ENCODE peak calls at places on chromosome 11, in five cellular contexts. One of them, this sample, is unnamed.

GRCh38 chr11:125345706-125346561 is 150.1 kb downstream of the FEZ1 start:
- DNase-seq in fibroblast of lung: peak; percentile 79
- DNase-seq in adrenal gland: peak; percentile 51
- DNase-seq in CD8-positive, alpha-beta T cell: no peak
- DNase-seq in endodermal cell: peak; percentile 92
- DNase-seq in this sample: peak; percentile 69

GRCh38 chr11:94473177-94473799 is 20.4 kb downstream of the MRE11 start:
- DNase-seq in fibroblast of lung: peak; percentile 87
- DNase-seq in adrenal gland: no peak
- DNase-seq in CD8-positive, alpha-beta T cell: no peak
- DNase-seq in endodermal cell: no peak
- DNase-seq in this sample: peak; percentile 39

GRCh38 chr11:127247261-127247660 is 246.7 kb upstream of the KIRREL3 start:
- DNase-seq in fibroblast of lung: no peak
- DNase-seq in adrenal gland: no peak
- DNase-seq in CD8-positive, alpha-beta T cell: no peak
- DNase-seq in endodermal cell: peak; percentile 60
- DNase-seq in this sample: no peak

GRCh38 chr11:26326793-26327400 is 5.0 kb upstream of the ANO3 start:
- DNase-seq in fibroblast of lung: no peak
- DNase-seq in adrenal gland: no peak
- DNase-seq in CD8-positive, alpha-beta T cell: no peak
- DNase-seq in endodermal cell: no peak
- DNase-seq in this sample: no peak

GRCh38 chr11:14854057-14854456 is 38.0 kb downstream of the CYP2R1 start:
- DNase-seq in fibroblast of lung: no peak
- DNase-seq in adrenal gland: no peak
- DNase-seq in CD8-positive, alpha-beta T cell: no peak
- DNase-seq in endodermal cell: no peak
- DNase-seq in this sample: no peak

GRCh38 chr11:128318856-128319474 is 268.4 kb downstream of the ETS1 start:
- DNase-seq in fibroblast of lung: peak; percentile 49
- DNase-seq in adrenal gland: no peak
- DNase-seq in CD8-positive, alpha-beta T cell: peak; percentile 34
- DNase-seq in endodermal cell: no peak
- DNase-seq in this sample: no peak

GRCh38 chr11:109423114-109423859 is 1.3 kb downstream of the C11orf87 start:
- DNase-seq in fibroblast of lung: peak; percentile 49
- DNase-seq in adrenal gland: no peak
- DNase-seq in CD8-positive, alpha-beta T cell: no peak
- DNase-seq in endodermal cell: peak; percentile 77
- DNase-seq in this sample: no peak

GRCh38 chr11:69122642-69123431 is 32.9 kb upstream of the SMIM38 start:
- DNase-seq in fibroblast of lung: peak; percentile 84
- DNase-seq in adrenal gland: peak; percentile 79
- DNase-seq in CD8-positive, alpha-beta T cell: peak; percentile 13
- DNase-seq in endodermal cell: peak; percentile 98
- DNase-seq in this sample: peak; percentile 90

GRCh38 chr11:117387992-117388765 is 60.5 kb downstream of the CEP164 start:
- DNase-seq in fibroblast of lung: peak; percentile 86
- DNase-seq in adrenal gland: no peak
- DNase-seq in CD8-positive, alpha-beta T cell: no peak
- DNase-seq in endodermal cell: no peak
- DNase-seq in this sample: no peak

GRCh38 chr11:70246196-70246595 is 24.3 kb upstream of the PPFIA1 start:
- DNase-seq in fibroblast of lung: peak; percentile 75
- DNase-seq in adrenal gland: no peak
- DNase-seq in CD8-positive, alpha-beta T cell: no peak
- DNase-seq in endodermal cell: no peak
- DNase-seq in this sample: no peak

GRCh38 chr11:11899401-11899800 is 57.6 kb downstream of the USP47 start:
- DNase-seq in fibroblast of lung: no peak
- DNase-seq in adrenal gland: no peak
- DNase-seq in CD8-positive, alpha-beta T cell: no peak
- DNase-seq in endodermal cell: no peak
- DNase-seq in this sample: no peak

GRCh38 chr11:87239001-87239400 is 201.3 kb downstream of the TMEM135 start:
- DNase-seq in fibroblast of lung: peak; percentile 26
- DNase-seq in adrenal gland: no peak
- DNase-seq in CD8-positive, alpha-beta T cell: no peak
- DNase-seq in endodermal cell: no peak
- DNase-seq in this sample: no peak

GRCh38 chr11:746289-747175 is 732 bp upstream of the TALDO1 start:
- DNase-seq in fibroblast of lung: peak; percentile 45
- DNase-seq in adrenal gland: no peak
- DNase-seq in CD8-positive, alpha-beta T cell: no peak
- DNase-seq in endodermal cell: peak; percentile 73
- DNase-seq in this sample: no peak

GRCh38 chr11:43830928-43831440 is 49.6 kb upstream of the ALKBH3 start:
- DNase-seq in fibroblast of lung: peak; percentile 100
- DNase-seq in adrenal gland: peak; percentile 87
- DNase-seq in CD8-positive, alpha-beta T cell: peak; percentile 1
- DNase-seq in endodermal cell: no peak
- DNase-seq in this sample: no peak

GRCh38 chr11:68164437-68164836 is 43.2 kb upstream of the CHKA start:
- DNase-seq in fibroblast of lung: peak; percentile 39
- DNase-seq in adrenal gland: no peak
- DNase-seq in CD8-positive, alpha-beta T cell: no peak
- DNase-seq in endodermal cell: no peak
- DNase-seq in this sample: no peak

GRCh38 chr11:77381749-77382693 is 80.5 kb upstream of the GDPD4 start:
- DNase-seq in fibroblast of lung: peak; percentile 68
- DNase-seq in adrenal gland: no peak
- DNase-seq in CD8-positive, alpha-beta T cell: no peak
- DNase-seq in endodermal cell: no peak
- DNase-seq in this sample: no peak

GRCh38 chr11:119298726-119299125 is 18.2 kb downstream of the MCAM start:
- DNase-seq in fibroblast of lung: peak; percentile 36
- DNase-seq in adrenal gland: no peak
- DNase-seq in CD8-positive, alpha-beta T cell: no peak
- DNase-seq in endodermal cell: no peak
- DNase-seq in this sample: no peak

GRCh38 chr11:38060930-38061329 is 1462.9 kb upstream of the RAG2 start:
- DNase-seq in fibroblast of lung: peak; percentile 43
- DNase-seq in adrenal gland: no peak
- DNase-seq in CD8-positive, alpha-beta T cell: no peak
- DNase-seq in endodermal cell: no peak
- DNase-seq in this sample: no peak

GRCh38 chr11:9269492-9270030 is 4.4 kb upstream of the DENND5A start:
- DNase-seq in fibroblast of lung: no peak
- DNase-seq in adrenal gland: no peak
- DNase-seq in CD8-positive, alpha-beta T cell: no peak
- DNase-seq in endodermal cell: no peak
- DNase-seq in this sample: no peak

GRCh38 chr11:64146036-64146943 is 19.6 kb downstream of the MACROD1 start:
- DNase-seq in fibroblast of lung: no peak
- DNase-seq in adrenal gland: no peak
- DNase-seq in CD8-positive, alpha-beta T cell: peak; percentile 42
- DNase-seq in endodermal cell: peak; percentile 91
- DNase-seq in this sample: peak; percentile 75

GRCh38 chr11:83035070-83035854 is 36.4 kb downstream of the RAB30 start:
- DNase-seq in fibroblast of lung: peak; percentile 20
- DNase-seq in adrenal gland: no peak
- DNase-seq in CD8-positive, alpha-beta T cell: no peak
- DNase-seq in endodermal cell: no peak
- DNase-seq in this sample: no peak

GRCh38 chr11:128171496-128171895 is 415.9 kb downstream of the ETS1 start:
- DNase-seq in fibroblast of lung: peak; percentile 50
- DNase-seq in adrenal gland: no peak
- DNase-seq in CD8-positive, alpha-beta T cell: no peak
- DNase-seq in endodermal cell: no peak
- DNase-seq in this sample: no peak

GRCh38 chr11:77990981-77991380 is 3.5 kb downstream of the INTS4 start:
- DNase-seq in fibroblast of lung: no peak
- DNase-seq in adrenal gland: no peak
- DNase-seq in CD8-positive, alpha-beta T cell: no peak
- DNase-seq in endodermal cell: no peak
- DNase-seq in this sample: no peak

GRCh38 chr11:87422566-87422965 is 384.8 kb downstream of the TMEM135 start:
- DNase-seq in fibroblast of lung: peak; percentile 47
- DNase-seq in adrenal gland: no peak
- DNase-seq in CD8-positive, alpha-beta T cell: no peak
- DNase-seq in endodermal cell: peak; percentile 72
- DNase-seq in this sample: no peak

GRCh38 chr11:118911880-118912741 is 13.6 kb downstream of the BCL9L start:
- DNase-seq in fibroblast of lung: peak; percentile 95
- DNase-seq in adrenal gland: peak; percentile 93
- DNase-seq in CD8-positive, alpha-beta T cell: peak; percentile 63
- DNase-seq in endodermal cell: peak; percentile 98
- DNase-seq in this sample: peak; percentile 90

GRCh38 chr11:125871391-125872137 is 15.9 kb upstream of the HYLS1 start:
- DNase-seq in fibroblast of lung: peak; percentile 22
- DNase-seq in adrenal gland: no peak
- DNase-seq in CD8-positive, alpha-beta T cell: no peak
- DNase-seq in endodermal cell: peak; percentile 88
- DNase-seq in this sample: no peak

GRCh38 chr11:62678433-62678769 is 472 bp downstream of the UBXN1 start:
- DNase-seq in fibroblast of lung: no peak
- DNase-seq in adrenal gland: no peak
- DNase-seq in CD8-positive, alpha-beta T cell: no peak
- DNase-seq in endodermal cell: no peak
- DNase-seq in this sample: no peak

GRCh38 chr11:77115956-77116355 is 12.1 kb upstream of the MYO7A start:
- DNase-seq in fibroblast of lung: no peak
- DNase-seq in adrenal gland: no peak
- DNase-seq in CD8-positive, alpha-beta T cell: no peak
- DNase-seq in endodermal cell: no peak
- DNase-seq in this sample: no peak

GRCh38 chr11:130623909-130624668 is 175.6 kb downstream of the ADAMTS15 start:
- DNase-seq in fibroblast of lung: peak; percentile 48
- DNase-seq in adrenal gland: no peak
- DNase-seq in CD8-positive, alpha-beta T cell: no peak
- DNase-seq in endodermal cell: no peak
- DNase-seq in this sample: no peak
- TF ChIP-seq CTCF in fibroblast of lung: no peak
- TF ChIP-seq CTCF in adrenal gland: no peak
- TF ChIP-seq CTCF in CD8-positive, alpha-beta T cell: no peak
- TF ChIP-seq CTCF in endodermal cell: no peak
- TF ChIP-seq CTCF in this sample: no peak

GRCh38 chr11:132523929-132524328 is 1008.4 kb downstream of the OPCML start:
- DNase-seq in fibroblast of lung: peak; percentile 4
- DNase-seq in adrenal gland: no peak
- DNase-seq in CD8-positive, alpha-beta T cell: no peak
- DNase-seq in endodermal cell: no peak
- DNase-seq in this sample: no peak
- H3K9me3 ChIP-seq in fibroblast of lung: no peaks in the 10 kb centered on the region
- H3K9me3 ChIP-seq in adrenal gland: no peaks in the 10 kb centered on the region
- H3K9me3 ChIP-seq in CD8-positive, alpha-beta T cell: no peaks in the 10 kb centered on the region
- H3K9me3 ChIP-seq in endodermal cell: no peaks in the 10 kb centered on the region
- H3K9me3 ChIP-seq in this sample: peaks cover 20% of the 10 kb centered on the region

GRCh38 chr11:115869780-115870431 is 365.7 kb upstream of the CADM1 start:
- DNase-seq in fibroblast of lung: peak; percentile 50
- DNase-seq in adrenal gland: no peak
- DNase-seq in CD8-positive, alpha-beta T cell: peak; percentile 6
- DNase-seq in endodermal cell: peak; percentile 89
- DNase-seq in this sample: peak; percentile 24
- TF ChIP-seq CTCF in fibroblast of lung: peak; percentile 61
- TF ChIP-seq CTCF in adrenal gland: peak; percentile 32
- TF ChIP-seq CTCF in CD8-positive, alpha-beta T cell: no peak
- TF ChIP-seq CTCF in endodermal cell: peak; percentile 90
- TF ChIP-seq CTCF in this sample: no peak

DNA sequence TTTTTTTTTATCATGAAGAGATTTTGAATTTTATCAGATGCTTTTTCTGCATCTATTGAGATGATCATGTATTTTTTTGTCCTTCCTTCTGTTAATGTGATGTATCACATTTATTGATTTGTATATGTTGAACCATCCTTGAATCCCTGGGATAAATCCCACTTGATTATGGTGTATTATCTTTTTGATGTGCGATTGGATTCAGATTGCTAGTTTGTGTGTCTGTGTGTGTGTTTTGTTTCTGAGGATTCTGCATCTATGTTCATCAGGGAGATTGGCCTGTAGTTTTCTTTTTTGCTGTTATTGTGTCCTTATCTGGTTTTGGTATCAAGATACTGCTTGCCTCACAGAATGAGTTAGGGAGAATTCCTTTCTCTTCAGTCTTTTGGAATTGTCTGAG is 52.6 kb downstream of the KCNQ1OT1 start:
- DNase-seq in fibroblast of lung: no peak
- DNase-seq in adrenal gland: no peak
- DNase-seq in CD8-positive, alpha-beta T cell: no peak
- DNase-seq in endodermal cell: no peak
- DNase-seq in this sample: no peak
- H3K9me3 ChIP-seq in fibroblast of lung: peaks cover 3% of the 10 kb centered on the region
- H3K9me3 ChIP-seq in adrenal gland: peaks cover 51% of the 10 kb centered on the region
- H3K9me3 ChIP-seq in CD8-positive, alpha-beta T cell: peaks cover 17% of the 10 kb centered on the region
- H3K9me3 ChIP-seq in endodermal cell: peaks cover 100% of the 10 kb centered on the region
- H3K9me3 ChIP-seq in this sample: peaks cover 83% of the 10 kb centered on the region

DNA sequence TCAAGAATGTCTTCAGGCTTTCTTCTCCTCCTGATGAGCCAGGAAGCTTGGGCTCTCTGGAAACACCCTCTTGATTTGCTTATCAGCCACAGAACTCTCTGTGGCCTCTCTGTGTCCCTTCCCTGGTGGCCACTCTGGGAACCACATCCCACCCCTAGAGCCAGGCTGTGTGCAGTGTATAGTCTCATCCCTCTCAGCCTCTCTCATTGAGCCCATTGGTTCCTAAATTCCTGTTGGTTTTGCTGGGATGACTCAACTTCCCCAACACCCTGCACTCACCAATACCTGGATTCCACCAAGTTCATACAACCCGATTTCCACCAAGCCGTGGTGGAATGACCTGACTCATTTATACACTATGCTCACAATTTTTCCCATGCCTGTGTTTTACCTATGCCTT is 5.2 kb downstream of the IRAG1 start:
- DNase-seq in fibroblast of lung: peak; percentile 82
- DNase-seq in adrenal gland: no peak
- DNase-seq in CD8-positive, alpha-beta T cell: no peak
- DNase-seq in endodermal cell: peak; percentile 72
- DNase-seq in this sample: no peak
- TF ChIP-seq CTCF in fibroblast of lung: peak; percentile 15
- TF ChIP-seq CTCF in adrenal gland: no peak
- TF ChIP-seq CTCF in CD8-positive, alpha-beta T cell: no peak
- TF ChIP-seq CTCF in endodermal cell: peak; percentile 71
- TF ChIP-seq CTCF in this sample: no peak

GRCh38 chr11:2351701-2352100 is 25.4 kb upstream of the CD81 start:
- DNase-seq in fibroblast of lung: no peak
- DNase-seq in adrenal gland: peak; percentile 5
- DNase-seq in CD8-positive, alpha-beta T cell: no peak
- DNase-seq in endodermal cell: no peak
- DNase-seq in this sample: no peak
- H3K9me3 ChIP-seq in fibroblast of lung: no peaks in the 10 kb centered on the region
- H3K9me3 ChIP-seq in adrenal gland: no peaks in the 10 kb centered on the region
- H3K9me3 ChIP-seq in CD8-positive, alpha-beta T cell: no peaks in the 10 kb centered on the region
- H3K9me3 ChIP-seq in endodermal cell: peaks cover 19% of the 10 kb centered on the region
- H3K9me3 ChIP-seq in this sample: peaks cover 7% of the 10 kb centered on the region

GRCh38 chr11:31233425-31233824 is 136.1 kb downstream of the DCDC1 start:
- DNase-seq in fibroblast of lung: no peak
- DNase-seq in adrenal gland: no peak
- DNase-seq in CD8-positive, alpha-beta T cell: no peak
- DNase-seq in endodermal cell: no peak
- DNase-seq in this sample: no peak
- TF ChIP-seq CTCF in fibroblast of lung: no peak
- TF ChIP-seq CTCF in adrenal gland: no peak
- TF ChIP-seq CTCF in CD8-positive, alpha-beta T cell: no peak
- TF ChIP-seq CTCF in endodermal cell: peak; percentile 83
- TF ChIP-seq CTCF in this sample: no peak